ENCODE peak calls at places on chromosome 21, in six cellular contexts. D, A, I, R, S and J are unnamed samples.

GRCh38 chr21:15034126-15034848 is 30.5 kb downstream of the NRIP1 start:
- DNase-seq in R (no peak), S (no peak), D (no peak), A (no peak), I (no peak), J (no peak)

GRCh38 chr21:16488042-16488441 is 758.3 kb downstream of the USP25 start:
- DNase-seq in A (no peak), R (no peak), I (no peak), S (no peak), D (no peak), J (no peak)

GRCh38 chr21:19724081-19724480 is 1274.1 kb upstream of the NCAM2 start:
- DNase-seq in R (no peak), D (no peak), I (no peak), A (no peak), S (no peak), J (no peak)

GRCh38 chr21:42461881-42462877 is 33.8 kb downstream of the RSPH1 start:
- DNase-seq in S (no peak), D (peak), A (no peak), I (no peak), R (no peak), J (peak)

GRCh38 chr21:41032536-41032935 is 135.4 kb upstream of the BACE2 start:
- DNase-seq in R (no peak), A (no peak), I (no peak), D (no peak), S (no peak), J (no peak)

GRCh38 chr21:45281411-45282282 is 6.0 kb downstream of the POFUT2 start:
- DNase-seq in S (no peak), A (no peak), D (no peak), R (no peak), I (peak), J (peak)

GRCh38 chr21:25373126-25374082 is 233.9 kb downstream of the MRPL39 start:
- DNase-seq in I (no peak), S (no peak), A (no peak), D (peak), R (no peak), J (no peak)

GRCh38 chr21:40618216-40618615 is 228.7 kb downstream of the DSCAM start:
- DNase-seq in R (no peak), S (no peak), A (no peak), I (no peak), D (peak), J (no peak)

GRCh38 chr21:17976139-17976538 is 157.0 kb upstream of the C21orf91 start:
- DNase-seq in D (no peak), R (no peak), I (no peak), A (no peak), S (no peak), J (no peak)

GRCh38 chr21:25506887-25507286 is 100.4 kb downstream of the MRPL39 start:
- DNase-seq in A (no peak), D (no peak), R (no peak), I (no peak), S (peak), J (no peak)

GRCh38 chr21:29318354-29318753 is 19.6 kb downstream of the BACH1 start:
- DNase-seq in R (no peak), I (no peak), D (no peak), S (no peak), A (no peak), J (no peak)

GRCh38 chr21:43810505-43811261 is 21.3 kb downstream of the RRP1 start:
- DNase-seq in A (peak), I (peak), R (peak), S (no peak), D (peak), J (peak)

GRCh38 chr21:38802050-38803026 is 3.4 kb upstream of the ETS2 start:
- DNase-seq in I (no peak), S (no peak), A (no peak), R (no peak), D (peak), J (no peak)

GRCh38 chr21:45588861-45589491 is 46.7 kb upstream of the SLC19A1 start:
- DNase-seq in A (no peak), I (no peak), S (no peak), D (no peak), R (no peak), J (no peak)

GRCh38 chr21:27528697-27529096 is 561.8 kb upstream of the ADAMTS5 start:
- DNase-seq in I (no peak), A (no peak), R (no peak), D (no peak), S (no peak), J (no peak)

GRCh38 chr21:27269646-27270045 is 302.8 kb upstream of the ADAMTS5 start:
- DNase-seq in D (no peak), S (peak), A (no peak), R (no peak), I (no peak), J (no peak)

GRCh38 chr21:44694776-44695175 is 2.2 kb upstream of the KRTAP10-12 start:
- DNase-seq in D (no peak), R (no peak), A (no peak), S (no peak), I (no peak), J (no peak)

GRCh38 chr21:34822957-34823356 is 154.2 kb downstream of the CLIC6 start:
- DNase-seq in A (no peak), S (peak), I (no peak), D (no peak), R (no peak), J (no peak)

GRCh38 chr21:43194303-43195130 is 25.7 kb downstream of the CRYAA start:
- DNase-seq in A (no peak), D (peak), S (no peak), I (no peak), R (no peak), J (peak)

GRCh38 chr21:28423521-28423920 is 569.2 kb downstream of the LTN1 start:
- DNase-seq in D (no peak), I (no peak), S (no peak), A (no peak), R (no peak), J (no peak)

GRCh38 chr21:19420607-19421006 is 1017.0 kb upstream of the TMPRSS15 start:
- DNase-seq in I (no peak), R (no peak), S (no peak), D (peak), A (no peak), J (no peak)

GRCh38 chr21:40516336-40516735 is 330.6 kb downstream of the DSCAM start:
- DNase-seq in A (no peak), I (no peak), D (peak), R (no peak), S (no peak), J (no peak)

GRCh38 chr21:38945536-38946245 is 140.0 kb downstream of the ETS2 start:
- DNase-seq in R (no peak), S (no peak), A (no peak), D (peak), I (no peak), J (no peak)

GRCh38 chr21:33258475-33258874 is 7.7 kb upstream of the IL10RB start:
- DNase-seq in I (no peak), S (no peak), A (no peak), R (no peak), D (no peak), J (no peak)

GRCh38 chr21:35244514-35244913 is 195.4 kb upstream of the RUNX1 start:
- DNase-seq in R (no peak), S (no peak), I (no peak), D (no peak), A (no peak), J (no peak)

GRCh38 chr21:41294548-41295231 is 21.9 kb upstream of the FAM3B start:
- DNase-seq in D (no peak), I (no peak), R (no peak), S (no peak), A (no peak), J (no peak)

GRCh38 chr21:35696644-35697043 is 363.7 kb downstream of the SETD4 start:
- DNase-seq in I (no peak), A (no peak), R (no peak), D (no peak), S (no peak), J (no peak)

GRCh38 chr21:45210461-45210983 is 77.2 kb downstream of the POFUT2 start:
- DNase-seq in D (no peak), A (no peak), S (no peak), I (no peak), R (no peak), J (no peak)

GRCh38 chr21:38343691-38344090 is 86.9 kb downstream of the KCNJ15 start:
- DNase-seq in D (no peak), A (no peak), I (peak), S (no peak), R (no peak), J (peak)

GRCh38 chr21:29145837-29146453 is 15.5 kb downstream of the MAP3K7CL start:
- DNase-seq in A (no peak), S (no peak), R (no peak), D (no peak), I (no peak), J (no peak)

GRCh38 chr21:26965567-26966359 is 1.1 kb downstream of the ADAMTS5 start:
- DNase-seq in A (no peak), S (no peak), R (no peak), I (peak), D (peak), J (peak)

GRCh38 chr21:34129971-34130597 is 56.7 kb downstream of the MRPS6 start:
- DNase-seq in R (no peak), D (peak), A (no peak), I (no peak), S (no peak), J (no peak)